ENCODE peak calls at places on chromosomes 4 and X, in five cellular contexts. H is neural progenitor cell; J is CD8-positive, alpha-beta memory T cell; U is naive thymus-derived CD4-positive, alpha-beta T cell; L is transverse colon. Y is an unnamed sample. For H3K9me3, the result is how much of the 10 kb centered on the place peaks cover.

GRCh38 chr4:105369988-105370387 is 103.9 kb downstream of the PPA2 start:
- DNase-seq in H (no peak), J (no peak), U (no peak), L (no peak), Y (no peak)

GRCh38 chrX:13764765-13765164 is 30.2 kb downstream of the OFD1 start:
- DNase-seq in H (peak), J (no peak), U (no peak), L (no peak), Y (no peak)

GRCh38 chr4:153151535-153152452 is 52.4 kb upstream of the TRIM2 start:
- DNase-seq in H (peak), J (no peak), U (peak), L (peak), Y (peak)

GRCh38 chrX:119573222-119573621 is 1.1 kb upstream of the UBE2A start:
- DNase-seq in H (no peak), J (no peak), U (no peak), L (no peak), Y (no peak)

GRCh38 chr4:26490111-26490979 is at the start of gene CCKAR:
- DNase-seq in H (peak), J (no peak), U (no peak), L (no peak), Y (no peak)

GRCh38 chr4:128861856-128862518 is 52.5 kb downstream of the JADE1 start:
- DNase-seq in H (no peak), J (no peak), U (peak), L (no peak), Y (no peak)

GRCh38 chr4:86935499-86935832 is 655 bp downstream of the AFF1 start:
- DNase-seq in H (no peak), J (peak), U (no peak), L (no peak), Y (no peak)

GRCh38 chrX:18810416-18810815 is 103.0 kb downstream of the PPEF1 start:
- DNase-seq in H (no peak), J (no peak), U (no peak), L (no peak), Y (no peak)

GRCh38 chrX:13387656-13388421 is 68.0 kb upstream of the ATXN3L start:
- DNase-seq in H (no peak), J (no peak), U (no peak), L (no peak), Y (no peak)

GRCh38 chr4:74823194-74823593 is 28.9 kb upstream of the BTC start:
- DNase-seq in H (no peak), J (no peak), U (no peak), L (no peak), Y (no peak)

GRCh38 chr4:81565137-81565870 is 93.6 kb upstream of the RASGEF1B start:
- DNase-seq in H (peak), J (no peak), U (no peak), L (peak), Y (no peak)

GRCh38 chrX:145865082-145865481 is 47.5 kb downstream of the SLITRK2 start:
- DNase-seq in H (no peak), J (no peak), U (no peak), L (no peak), Y (no peak)

GRCh38 chrX:102978594-102978993 is 41.5 kb downstream of the RAB40AL start:
- DNase-seq in H (no peak), J (no peak), U (no peak), L (no peak), Y (no peak)

GRCh38 chr4:38675167-38676121 is 11.4 kb downstream of the KLF3 start:
- DNase-seq in H (peak), J (peak), U (peak), L (peak), Y (peak)

GRCh38 chrX:82648062-82648461 is 860.0 kb upstream of the POU3F4 start:
- DNase-seq in H (no peak), J (no peak), U (no peak), L (no peak), Y (no peak)

GRCh38 chr4:149987777-149988410 is 90.4 kb upstream of the DCLK2 start:
- DNase-seq in H (no peak), J (no peak), U (no peak), L (no peak), Y (no peak)

GRCh38 chr4:127145001-127145400 is 487.8 kb upstream of the INTU start:
- DNase-seq in H (peak), J (no peak), U (no peak), L (no peak), Y (no peak)

GRCh38 chrX:31127716-31128115 is 55.9 kb upstream of the FTHL17 start:
- DNase-seq in H (no peak), J (no peak), U (no peak), L (no peak), Y (no peak)

GRCh38 chrX:31126205-31126604 is 54.4 kb upstream of the FTHL17 start:
- DNase-seq in H (no peak), J (no peak), U (no peak), L (no peak), Y (no peak)

GRCh38 chrX:31124536-31124935 is 52.7 kb upstream of the FTHL17 start:
- DNase-seq in H (no peak), J (no peak), U (no peak), L (no peak), Y (no peak)

GRCh38 chrX:31128849-31129248 is 57.0 kb upstream of the FTHL17 start:
- DNase-seq in H (no peak), J (no peak), U (no peak), L (no peak), Y (no peak)

GRCh38 chrX:31123335-31123734 is 51.5 kb upstream of the FTHL17 start:
- DNase-seq in H (no peak), J (no peak), U (no peak), L (no peak), Y (no peak)
- H3K9me3 ChIP-seq in H (under half), J (under half), U (under half), L (under half), Y (under half)

GRCh38 chrX:136211766-136212556 is 39.2 kb downstream of the MAP7D3 start:
- DNase-seq in H (no peak), J (no peak), U (no peak), L (no peak), Y (no peak)
- H3K9me3 ChIP-seq in H (under half), J (under half), U (under half), L (under half), Y (under half)

DNA sequence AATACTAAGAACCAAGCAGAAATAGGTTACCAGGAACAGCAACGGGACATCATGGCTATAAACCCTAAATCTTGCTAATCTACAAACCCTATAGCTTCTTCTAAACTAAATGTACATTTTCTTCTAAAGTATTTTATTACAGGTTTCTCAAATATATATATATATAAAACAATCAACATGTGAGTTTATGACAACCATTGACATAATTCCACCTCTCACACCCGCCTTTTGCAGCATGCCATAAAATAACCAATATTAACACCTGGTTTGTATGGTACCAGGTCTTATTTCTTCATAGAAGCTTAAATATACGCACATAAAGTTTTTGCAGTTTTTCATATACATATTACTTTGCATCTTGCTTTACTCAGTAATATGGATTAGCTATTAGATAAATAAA is 955.3 kb upstream of the LCORL start:
- DNase-seq in H (no peak), J (no peak), U (no peak), L (no peak), Y (no peak)
- H3K9me3 ChIP-seq in H (under half), J (under half), U (under half), L (under half), Y (under half)

DNA sequence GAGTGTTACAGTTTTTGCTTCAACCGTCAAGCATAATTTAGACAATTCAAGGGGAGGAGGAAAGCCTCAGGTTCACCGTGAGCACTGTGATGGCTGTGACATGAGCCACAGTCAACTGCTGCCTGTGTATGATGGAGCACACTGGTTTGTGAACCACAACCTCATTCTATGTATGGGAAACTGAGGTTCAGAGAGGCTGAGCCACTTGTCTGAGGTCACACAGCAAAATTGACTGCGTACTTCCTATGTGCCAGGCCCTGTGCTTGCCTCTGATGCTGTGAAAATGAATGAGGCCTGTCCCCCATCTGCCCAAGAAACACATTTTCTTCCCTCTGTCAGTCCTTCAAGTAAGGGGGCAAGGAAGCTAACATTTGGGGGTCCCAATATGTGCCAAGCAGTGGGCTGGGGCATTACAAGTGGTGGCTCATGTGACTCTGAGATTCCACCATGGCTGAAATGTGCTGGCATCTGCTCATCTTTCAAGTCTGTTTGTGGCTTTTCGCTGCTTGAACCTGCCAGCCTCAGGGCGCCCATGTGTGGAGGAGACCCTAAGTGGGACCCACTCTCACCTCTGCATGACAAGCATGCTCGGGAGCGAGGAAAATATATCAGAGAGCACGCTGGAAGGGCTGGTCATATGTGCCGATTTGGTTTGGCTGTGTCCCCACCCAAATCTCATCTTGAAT is 79.7 kb downstream of the ADRA2C start:
- DNase-seq in H (no peak), J (no peak), U (no peak), L (no peak), Y (no peak)
- H3K9me3 ChIP-seq in H (under half), J (under half), U (under half), L (under half), Y (under half)

GRCh38 chr4:71630783-71631182 is 153.1 kb downstream of the GC start:
- DNase-seq in H (no peak), J (no peak), U (no peak), L (no peak), Y (no peak)
- H3K9me3 ChIP-seq in H (under half), J (under half), U (under half), L (under half), Y (under half)

Y was measured in T-helper 17 cell.